ENCODE peak calls at places on chromosomes 2 and 18, in five cellular contexts. C is IMR-90, R is mesenchymal stem cell, D is H1, V is neuronal stem cell. J is an unnamed sample.

GRCh38 chr18:44938396-44939036 is 257.8 kb downstream of the SETBP1 start:
- DNase-seq in C (no peak), R (no peak), D (no peak), V (no peak), J (no peak)

GRCh38 chr2:9710311-9710710 is 79.5 kb upstream of the YWHAQ start:
- DNase-seq in C (no peak), R (no peak), D (no peak), V (no peak), J (no peak)

GRCh38 chr2:126770466-126770865 is 114.5 kb downstream of the GYPC start:
- DNase-seq in C (no peak), R (no peak), D (no peak), V (no peak), J (no peak)

GRCh38 chr2:27807476-27807875 is 36.0 kb downstream of the MRPL33 start:
- DNase-seq in C (peak), R (peak), D (no peak), V (peak), J (peak)

GRCh38 chr2:196591621-196592022 is 47.9 kb upstream of the CCDC150 start:
- DNase-seq in C (no peak), R (no peak), D (no peak), V (no peak), J (no peak)

GRCh38 chr2:44245068-44245861 is 30.0 kb upstream of the SLC3A1 start:
- DNase-seq in C (no peak), R (no peak), D (no peak), V (no peak), J (no peak)

GRCh38 chr2:7523557-7524210 is 606.5 kb downstream of the RNF144A start:
- DNase-seq in C (no peak), R (no peak), D (no peak), V (no peak), J (no peak)

GRCh38 chr18:79798346-79798998 is 734 bp downstream of the KCNG2 start:
- DNase-seq in C (no peak), R (peak), D (no peak), V (no peak), J (no peak)

GRCh38 chr2:227188292-227188691 is 23.9 kb downstream of the COL4A3 start:
- DNase-seq in C (peak), R (peak), D (no peak), V (no peak), J (peak)

GRCh38 chr2:63484481-63484880 is 103.8 kb downstream of the WDPCP start:
- DNase-seq in C (no peak), R (no peak), D (no peak), V (no peak), J (no peak)

GRCh38 chr2:16406929-16407328 is 258.7 kb downstream of the CYRIA start:
- DNase-seq in C (no peak), R (no peak), D (no peak), V (no peak), J (no peak)

GRCh38 chr2:45342-46130 is 769 bp downstream of the FAM110C start:
- DNase-seq in C (no peak), R (no peak), D (no peak), V (no peak), J (no peak)

GRCh38 chr2:97728091-97728596 is 14.8 kb downstream of the ZAP70 start:
- DNase-seq in C (no peak), R (peak), D (no peak), V (no peak), J (no peak)

GRCh38 chr18:46174317-46175039 is 70.3 kb downstream of the HAUS1 start:
- DNase-seq in C (peak), R (peak), D (no peak), V (peak), J (peak)

GRCh38 chr2:46184794-46185583 is 112.2 kb upstream of the EPAS1 start:
- DNase-seq in C (no peak), R (no peak), D (no peak), V (no peak), J (no peak)

GRCh38 chr2:19360266-19360665 is 1.8 kb upstream of the OSR1 start:
- DNase-seq in C (no peak), R (no peak), D (no peak), V (no peak), J (no peak)

GRCh38 chr2:3145471-3146027 is 232.1 kb downstream of the EIPR1 start:
- DNase-seq in C (no peak), R (no peak), D (no peak), V (no peak), J (no peak)

GRCh38 chr2:202037086-202037485 is 3.4 kb downstream of the FZD7 start:
- DNase-seq in C (peak), R (peak), D (no peak), V (peak), J (no peak)

GRCh38 chr2:96437512-96437911 is 67.6 kb downstream of the NEURL3 start:
- DNase-seq in C (no peak), R (no peak), D (no peak), V (no peak), J (no peak)

GRCh38 chr18:70337139-70337972 is 48.5 kb downstream of the SOCS6 start:
- DNase-seq in C (peak), R (peak), D (peak), V (peak), J (peak)

GRCh38 chr18:63157293-63158011 is 162.1 kb downstream of the BCL2 start:
- DNase-seq in C (no peak), R (no peak), D (no peak), V (no peak), J (no peak)

GRCh38 chr2:62152000-62152399 is 43.9 kb upstream of the B3GNT2 start:
- DNase-seq in C (peak), R (no peak), D (no peak), V (no peak), J (peak)

GRCh38 chr18:54881229-54881753 is 53.0 kb downstream of the RAB27B start:
- DNase-seq in C (no peak), R (no peak), D (no peak), V (no peak), J (peak)
- H3K4me3 ChIP-seq in C (no peak), R (no peak), D (no peak), V (no peak), J (no peak)

GRCh38 chr2:182921234-182921633 is 54.8 kb upstream of the FRZB start:
- DNase-seq in C (no peak), R (peak), D (no peak), V (no peak), J (no peak)

GRCh38 chr2:182917924-182918323 is 51.5 kb upstream of the FRZB start:
- DNase-seq in C (no peak), R (no peak), D (no peak), V (no peak), J (no peak)

GRCh38 chr2:182918961-182919360 is 52.5 kb upstream of the FRZB start:
- DNase-seq in C (no peak), R (no peak), D (no peak), V (no peak), J (no peak)

GRCh38 chr2:182920631-182921056 is 54.2 kb upstream of the FRZB start:
- DNase-seq in C (no peak), R (peak), D (no peak), V (no peak), J (no peak)

GRCh38 chr2:182920089-182920488 is 53.7 kb upstream of the FRZB start:
- DNase-seq in C (no peak), R (no peak), D (no peak), V (no peak), J (no peak)
- H3K14ac ChIP-seq in C (no peak), R (no peak), D (no peak), V (no peak), J (no peak)

GRCh38 chr2:60440080-60440753 is 113.2 kb downstream of the BCL11A start:
- DNase-seq in C (no peak), R (no peak), D (no peak), V (no peak), J (no peak)

GRCh38 chr2:60440761-60441160 is 112.7 kb downstream of the BCL11A start:
- DNase-seq in C (peak), R (no peak), D (no peak), V (no peak), J (no peak)

GRCh38 chr2:60438136-60438535 is 115.3 kb downstream of the BCL11A start:
- DNase-seq in C (no peak), R (no peak), D (no peak), V (no peak), J (no peak)

GRCh38 chr2:60438653-60439052 is 114.8 kb downstream of the BCL11A start:
- DNase-seq in C (no peak), R (no peak), D (no peak), V (no peak), J (no peak)

DNA sequence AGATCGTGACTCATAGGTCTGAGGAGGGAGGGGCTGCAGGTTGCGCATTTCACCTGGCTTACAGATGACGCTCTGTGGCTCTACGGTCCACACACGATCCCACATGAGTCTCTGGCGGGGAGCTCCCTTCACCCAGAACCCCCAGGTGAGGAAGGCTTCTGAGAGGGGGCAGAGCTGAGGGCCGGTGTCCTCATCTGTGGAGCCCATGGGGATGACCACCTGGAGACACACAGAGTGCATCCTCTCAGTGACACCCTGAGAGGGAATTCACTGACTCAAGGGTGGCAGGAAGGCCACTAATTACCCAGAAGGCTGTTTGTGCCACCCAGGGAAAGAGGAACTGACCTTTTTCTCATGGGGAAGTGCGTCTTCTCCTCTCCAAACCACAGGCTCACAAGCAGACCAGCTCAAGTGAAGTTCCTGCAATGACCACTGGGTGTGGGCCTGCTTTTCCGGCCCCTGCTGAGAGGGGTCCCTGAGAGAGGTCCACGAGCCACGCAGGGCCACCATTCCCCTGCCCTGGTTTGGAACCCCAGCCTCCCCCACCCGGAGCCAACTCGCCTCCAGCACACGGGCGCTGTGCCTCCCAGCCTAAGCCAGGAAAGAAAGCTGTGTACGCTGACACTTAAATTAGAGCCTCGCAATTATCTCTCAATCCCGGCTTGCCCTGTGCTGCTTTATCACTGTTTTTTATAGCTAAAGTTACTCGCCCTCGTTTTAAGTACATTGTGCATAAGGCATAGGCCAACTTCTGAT is 114.1 kb downstream of the BCL11A start:
- DNase-seq in C (no peak), R (no peak), D (no peak), V (no peak), J (no peak)
- H3K4me3 ChIP-seq in C (no peak), R (no peak), D (no peak), V (no peak), J (no peak)

DNA sequence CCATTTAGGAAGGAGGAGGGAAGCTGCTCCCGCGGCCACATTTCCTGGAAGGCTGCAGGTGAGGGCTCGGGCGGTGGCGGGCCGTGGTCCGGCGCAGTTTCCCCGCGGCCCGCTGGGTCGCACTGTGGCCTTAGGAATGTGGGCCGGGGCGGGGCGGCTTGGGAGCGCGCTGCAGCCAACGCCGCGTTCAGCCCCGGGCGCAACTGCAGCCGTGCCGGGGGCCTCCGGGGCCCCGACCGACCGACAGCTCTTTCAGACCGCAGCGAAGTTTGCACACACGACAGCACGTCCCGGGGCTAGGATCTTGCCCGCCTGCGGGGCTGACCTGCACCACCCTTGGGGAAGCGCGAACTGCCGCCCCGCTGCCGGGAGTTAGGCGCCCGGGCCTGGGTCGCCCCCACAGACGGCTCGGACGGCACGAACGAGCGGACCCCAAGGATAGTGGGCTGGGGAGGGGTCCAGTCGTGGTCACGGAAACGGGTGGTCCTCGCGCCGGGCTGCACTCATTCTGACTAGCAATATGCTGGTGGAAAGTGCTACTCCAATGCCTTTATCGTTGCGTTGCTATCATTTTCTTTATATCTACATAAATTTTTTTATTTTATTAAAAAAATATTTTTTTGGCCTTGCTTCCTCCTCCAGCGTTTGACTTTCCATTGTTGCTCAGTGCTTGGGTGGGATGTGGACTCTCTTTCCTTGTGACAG is 70.0 kb upstream of the DLX2 start:
- DNase-seq in C (peak), R (peak), D (peak), V (peak), J (peak)
- H3K14ac ChIP-seq in C (peak), R (no peak), D (no peak), V (peak), J (peak)

J was measured in trophoblast cell.